ENCODE peak calls at places on chromosomes 1 and 21, in six cellular contexts. One of them, this sample, is unnamed.

GRCh38 chr1:181911715-181912114 is 149.8 kb downstream of the ZNF648 start:
- DNase-seq in cardiac muscle cell: no peak
- DNase-seq in left kidney: peak; percentile 2
- DNase-seq in activated naive CD8-positive, alpha-beta T cell treated with anti-CD3 and anti-CD28 coated beads for 36 hours: no peak
- DNase-seq in NCI-H1092: no peak
- DNase-seq in HEK293T: no peak
- DNase-seq in this sample: no peak

GRCh38 chr1:63866085-63866484 is 92.3 kb downstream of the ROR1 start:
- DNase-seq in activated naive CD8-positive, alpha-beta T cell treated with anti-CD3 and anti-CD28 coated beads for 36 hours: no peak
- DNase-seq in NCI-H1092: no peak
- DNase-seq in HEK293T: no peak
- DNase-seq in cardiac muscle cell: no peak
- DNase-seq in left kidney: no peak
- DNase-seq in this sample: no peak

GRCh38 chr21:34808569-34809204 is 139.9 kb downstream of the CLIC6 start:
- DNase-seq in HEK293T: no peak
- DNase-seq in NCI-H1092: no peak
- DNase-seq in left kidney: no peak
- DNase-seq in activated naive CD8-positive, alpha-beta T cell treated with anti-CD3 and anti-CD28 coated beads for 36 hours: no peak
- DNase-seq in cardiac muscle cell: peak; percentile 62
- DNase-seq in this sample: no peak

GRCh38 chr21:41143596-41144325 is 24.2 kb upstream of the BACE2 start:
- DNase-seq in left kidney: no peak
- DNase-seq in HEK293T: no peak
- DNase-seq in cardiac muscle cell: no peak
- DNase-seq in NCI-H1092: no peak
- DNase-seq in activated naive CD8-positive, alpha-beta T cell treated with anti-CD3 and anti-CD28 coated beads for 36 hours: no peak
- DNase-seq in this sample: no peak

GRCh38 chr1:87399264-87399663 is 70.6 kb downstream of the LMO4 start:
- DNase-seq in activated naive CD8-positive, alpha-beta T cell treated with anti-CD3 and anti-CD28 coated beads for 36 hours: no peak
- DNase-seq in HEK293T: no peak
- DNase-seq in NCI-H1092: no peak
- DNase-seq in cardiac muscle cell: no peak
- DNase-seq in left kidney: no peak
- DNase-seq in this sample: no peak

GRCh38 chr1:33624991-33625870 is 152.8 kb downstream of the ZSCAN20 start:
- DNase-seq in activated naive CD8-positive, alpha-beta T cell treated with anti-CD3 and anti-CD28 coated beads for 36 hours: peak; percentile 9
- DNase-seq in left kidney: no peak
- DNase-seq in HEK293T: peak; percentile 52
- DNase-seq in cardiac muscle cell: no peak
- DNase-seq in NCI-H1092: no peak
- DNase-seq in this sample: peak; percentile 60

GRCh38 chr1:55367273-55367672 is 152.1 kb upstream of the USP24 start:
- DNase-seq in activated naive CD8-positive, alpha-beta T cell treated with anti-CD3 and anti-CD28 coated beads for 36 hours: no peak
- DNase-seq in HEK293T: no peak
- DNase-seq in left kidney: no peak
- DNase-seq in NCI-H1092: no peak
- DNase-seq in cardiac muscle cell: no peak
- DNase-seq in this sample: no peak

GRCh38 chr1:77834771-77835334 is 53.6 kb upstream of the NEXN start:
- DNase-seq in HEK293T: no peak
- DNase-seq in cardiac muscle cell: peak; percentile 85
- DNase-seq in NCI-H1092: no peak
- DNase-seq in activated naive CD8-positive, alpha-beta T cell treated with anti-CD3 and anti-CD28 coated beads for 36 hours: no peak
- DNase-seq in left kidney: no peak
- DNase-seq in this sample: no peak

GRCh38 chr1:40872266-40872665 is 10.1 kb upstream of the CITED4 start:
- DNase-seq in NCI-H1092: no peak
- DNase-seq in HEK293T: no peak
- DNase-seq in cardiac muscle cell: no peak
- DNase-seq in left kidney: no peak
- DNase-seq in activated naive CD8-positive, alpha-beta T cell treated with anti-CD3 and anti-CD28 coated beads for 36 hours: no peak
- DNase-seq in this sample: peak; percentile 28

GRCh38 chr21:30478015-30478414 is 2.2 kb downstream of the KRTAP19-1 start:
- DNase-seq in activated naive CD8-positive, alpha-beta T cell treated with anti-CD3 and anti-CD28 coated beads for 36 hours: no peak
- DNase-seq in left kidney: no peak
- DNase-seq in HEK293T: no peak
- DNase-seq in NCI-H1092: no peak
- DNase-seq in cardiac muscle cell: no peak
- DNase-seq in this sample: no peak

GRCh38 chr1:208809876-208810275 is 565.7 kb upstream of the PLXNA2 start:
- DNase-seq in NCI-H1092: no peak
- DNase-seq in activated naive CD8-positive, alpha-beta T cell treated with anti-CD3 and anti-CD28 coated beads for 36 hours: no peak
- DNase-seq in left kidney: no peak
- DNase-seq in HEK293T: no peak
- DNase-seq in cardiac muscle cell: no peak
- DNase-seq in this sample: no peak

GRCh38 chr1:244913806-244914205 is 49.5 kb upstream of the HNRNPU start:
- DNase-seq in cardiac muscle cell: no peak
- DNase-seq in NCI-H1092: no peak
- DNase-seq in left kidney: no peak
- DNase-seq in HEK293T: no peak
- DNase-seq in activated naive CD8-positive, alpha-beta T cell treated with anti-CD3 and anti-CD28 coated beads for 36 hours: no peak
- DNase-seq in this sample: no peak

GRCh38 chr1:66996018-66996682 is 57.8 kb downstream of the SLC35D1 start:
- DNase-seq in HEK293T: peak; percentile 70
- DNase-seq in NCI-H1092: peak; percentile 31
- DNase-seq in activated naive CD8-positive, alpha-beta T cell treated with anti-CD3 and anti-CD28 coated beads for 36 hours: peak; percentile 57
- DNase-seq in cardiac muscle cell: peak; percentile 82
- DNase-seq in left kidney: peak; percentile 87
- DNase-seq in this sample: peak; percentile 59

GRCh38 chr1:227315500-227316346 is 2.6 kb downstream of the CDC42BPA start:
- DNase-seq in HEK293T: no peak
- DNase-seq in cardiac muscle cell: peak; percentile 81
- DNase-seq in left kidney: peak; percentile 62
- DNase-seq in NCI-H1092: no peak
- DNase-seq in activated naive CD8-positive, alpha-beta T cell treated with anti-CD3 and anti-CD28 coated beads for 36 hours: no peak
- DNase-seq in this sample: peak; percentile 46

GRCh38 chr1:107788189-107788588 is 176.8 kb downstream of the VAV3 start:
- DNase-seq in activated naive CD8-positive, alpha-beta T cell treated with anti-CD3 and anti-CD28 coated beads for 36 hours: no peak
- DNase-seq in NCI-H1092: no peak
- DNase-seq in HEK293T: no peak
- DNase-seq in left kidney: no peak
- DNase-seq in cardiac muscle cell: no peak
- DNase-seq in this sample: no peak

GRCh38 chr1:44786138-44786840 is 1.7 kb downstream of the BEST4 start:
- DNase-seq in HEK293T: peak; percentile 79
- DNase-seq in NCI-H1092: no peak
- DNase-seq in activated naive CD8-positive, alpha-beta T cell treated with anti-CD3 and anti-CD28 coated beads for 36 hours: peak; percentile 81
- DNase-seq in left kidney: peak; percentile 93
- DNase-seq in cardiac muscle cell: peak; percentile 57
- DNase-seq in this sample: peak; percentile 81

GRCh38 chr1:228336308-228337030 is 70.2 kb downstream of the TRIM11 start:
- DNase-seq in NCI-H1092: no peak
- DNase-seq in HEK293T: no peak
- DNase-seq in left kidney: no peak
- DNase-seq in cardiac muscle cell: no peak
- DNase-seq in activated naive CD8-positive, alpha-beta T cell treated with anti-CD3 and anti-CD28 coated beads for 36 hours: no peak
- DNase-seq in this sample: no peak

GRCh38 chr1:98197356-98197755 is 276.5 kb upstream of the DPYD start:
- DNase-seq in activated naive CD8-positive, alpha-beta T cell treated with anti-CD3 and anti-CD28 coated beads for 36 hours: no peak
- DNase-seq in left kidney: no peak
- DNase-seq in cardiac muscle cell: no peak
- DNase-seq in HEK293T: no peak
- DNase-seq in NCI-H1092: no peak
- DNase-seq in this sample: no peak

GRCh38 chr1:15788624-15789301 is 18.7 kb downstream of the UQCRHL start:
- DNase-seq in left kidney: no peak
- DNase-seq in HEK293T: no peak
- DNase-seq in activated naive CD8-positive, alpha-beta T cell treated with anti-CD3 and anti-CD28 coated beads for 36 hours: no peak
- DNase-seq in cardiac muscle cell: peak; percentile 77
- DNase-seq in NCI-H1092: no peak
- DNase-seq in this sample: no peak

GRCh38 chr1:52296345-52296744 is 69.7 kb downstream of the CC2D1B start:
- DNase-seq in cardiac muscle cell: peak; percentile 70
- DNase-seq in NCI-H1092: peak; percentile 10
- DNase-seq in left kidney: peak; percentile 63
- DNase-seq in HEK293T: peak; percentile 64
- DNase-seq in activated naive CD8-positive, alpha-beta T cell treated with anti-CD3 and anti-CD28 coated beads for 36 hours: no peak
- DNase-seq in this sample: peak; percentile 26

GRCh38 chr1:205226868-205227583 is 720 bp upstream of the TMCC2 start:
- DNase-seq in left kidney: peak; percentile 41
- DNase-seq in HEK293T: no peak
- DNase-seq in cardiac muscle cell: peak; percentile 48
- DNase-seq in NCI-H1092: no peak
- DNase-seq in activated naive CD8-positive, alpha-beta T cell treated with anti-CD3 and anti-CD28 coated beads for 36 hours: no peak
- DNase-seq in this sample: peak; percentile 79

GRCh38 chr1:178397678-178398077 is 99.1 kb downstream of the CLEC20A start:
- DNase-seq in left kidney: no peak
- DNase-seq in activated naive CD8-positive, alpha-beta T cell treated with anti-CD3 and anti-CD28 coated beads for 36 hours: no peak
- DNase-seq in cardiac muscle cell: peak; percentile 9
- DNase-seq in NCI-H1092: no peak
- DNase-seq in HEK293T: no peak
- DNase-seq in this sample: no peak

GRCh38 chr1:92797961-92798360 is 13.1 kb upstream of the EVI5 start:
- DNase-seq in activated naive CD8-positive, alpha-beta T cell treated with anti-CD3 and anti-CD28 coated beads for 36 hours: no peak
- DNase-seq in cardiac muscle cell: peak; percentile 23
- DNase-seq in NCI-H1092: no peak
- DNase-seq in left kidney: no peak
- DNase-seq in HEK293T: no peak
- DNase-seq in this sample: no peak

GRCh38 chr1:43836267-43836951 is 97.2 kb upstream of the ARTN start:
- DNase-seq in activated naive CD8-positive, alpha-beta T cell treated with anti-CD3 and anti-CD28 coated beads for 36 hours: peak; percentile 75
- DNase-seq in NCI-H1092: peak; percentile 97
- DNase-seq in cardiac muscle cell: peak; percentile 14
- DNase-seq in HEK293T: peak; percentile 45
- DNase-seq in left kidney: peak; percentile 64
- DNase-seq in this sample: peak; percentile 82

GRCh38 chr1:85448358-85448757 is 16.6 kb downstream of the DDAH1 start:
- DNase-seq in HEK293T: no peak
- DNase-seq in cardiac muscle cell: peak; percentile 72
- DNase-seq in left kidney: no peak
- DNase-seq in NCI-H1092: no peak
- DNase-seq in activated naive CD8-positive, alpha-beta T cell treated with anti-CD3 and anti-CD28 coated beads for 36 hours: no peak
- DNase-seq in this sample: no peak

GRCh38 chr1:187809547-187809946 is 980.8 kb downstream of the PLA2G4A start:
- DNase-seq in activated naive CD8-positive, alpha-beta T cell treated with anti-CD3 and anti-CD28 coated beads for 36 hours: no peak
- DNase-seq in left kidney: no peak
- DNase-seq in HEK293T: no peak
- DNase-seq in NCI-H1092: no peak
- DNase-seq in cardiac muscle cell: no peak
- DNase-seq in this sample: no peak

GRCh38 chr1:209838537-209838936 is 10.8 kb downstream of the UTP25 start:
- DNase-seq in cardiac muscle cell: no peak
- DNase-seq in left kidney: no peak
- DNase-seq in activated naive CD8-positive, alpha-beta T cell treated with anti-CD3 and anti-CD28 coated beads for 36 hours: no peak
- DNase-seq in NCI-H1092: no peak
- DNase-seq in HEK293T: no peak
- DNase-seq in this sample: no peak

GRCh38 chr1:102879439-102879993 is 228.8 kb downstream of the COL11A1 start:
- DNase-seq in NCI-H1092: no peak
- DNase-seq in activated naive CD8-positive, alpha-beta T cell treated with anti-CD3 and anti-CD28 coated beads for 36 hours: no peak
- DNase-seq in cardiac muscle cell: peak; percentile 59
- DNase-seq in left kidney: no peak
- DNase-seq in HEK293T: no peak
- DNase-seq in this sample: no peak

GRCh38 chr1:47703161-47703825 is 265.4 kb downstream of the FOXD2 start:
- DNase-seq in NCI-H1092: no peak
- DNase-seq in activated naive CD8-positive, alpha-beta T cell treated with anti-CD3 and anti-CD28 coated beads for 36 hours: no peak
- DNase-seq in left kidney: peak; percentile 85
- DNase-seq in HEK293T: no peak
- DNase-seq in cardiac muscle cell: no peak
- DNase-seq in this sample: no peak

GRCh38 chr21:41745026-41745820 is 21.6 kb downstream of the RIPK4 start:
- DNase-seq in activated naive CD8-positive, alpha-beta T cell treated with anti-CD3 and anti-CD28 coated beads for 36 hours: no peak
- DNase-seq in HEK293T: no peak
- DNase-seq in NCI-H1092: no peak
- DNase-seq in left kidney: no peak
- DNase-seq in cardiac muscle cell: no peak
- DNase-seq in this sample: no peak

GRCh38 chr1:227781314-227781930 is 34.1 kb upstream of the PRSS38 start:
- DNase-seq in HEK293T: no peak
- DNase-seq in left kidney: no peak
- DNase-seq in activated naive CD8-positive, alpha-beta T cell treated with anti-CD3 and anti-CD28 coated beads for 36 hours: no peak
- DNase-seq in cardiac muscle cell: no peak
- DNase-seq in NCI-H1092: no peak
- DNase-seq in this sample: no peak

GRCh38 chr1:155038602-155039307 is 5.1 kb downstream of the DCST1 start:
- DNase-seq in activated naive CD8-positive, alpha-beta T cell treated with anti-CD3 and anti-CD28 coated beads for 36 hours: no peak
- DNase-seq in HEK293T: no peak
- DNase-seq in cardiac muscle cell: no peak
- DNase-seq in left kidney: no peak
- DNase-seq in NCI-H1092: no peak
- DNase-seq in this sample: no peak

GRCh38 chr1:119139857-119140176 is 636 bp downstream of the WARS2 start:
- DNase-seq in cardiac muscle cell: no peak
- DNase-seq in left kidney: no peak
- DNase-seq in HEK293T: no peak
- DNase-seq in activated naive CD8-positive, alpha-beta T cell treated with anti-CD3 and anti-CD28 coated beads for 36 hours: no peak
- DNase-seq in NCI-H1092: peak; percentile 60
- DNase-seq in this sample: no peak